ENCODE peak calls at places on chromosomes 7 and 10, in five cellular contexts. One of them, this sample, is unnamed.

GRCh38 chr7:2886900-2887299 is 42.8 kb upstream of the GNA12 start:
- DNase-seq in pancreas: peak
- DNase-seq in skeletal muscle cell: peak
- DNase-seq in adrenal gland: peak
- DNase-seq in heart left ventricle: no peak
- DNase-seq in this sample: peak

GRCh38 chr10:88386878-88387773 is 196.0 kb downstream of the RNLS start:
- DNase-seq in pancreas: peak
- DNase-seq in skeletal muscle cell: peak
- DNase-seq in adrenal gland: peak
- DNase-seq in heart left ventricle: no peak
- DNase-seq in this sample: no peak

GRCh38 chr7:43112088-43112940 is at the start of gene HECW1:
- DNase-seq in pancreas: no peak
- DNase-seq in skeletal muscle cell: no peak
- DNase-seq in adrenal gland: no peak
- DNase-seq in heart left ventricle: no peak
- DNase-seq in this sample: no peak

GRCh38 chr10:80324086-80324485 is 32.5 kb downstream of the DYDC1 start:
- DNase-seq in pancreas: no peak
- DNase-seq in skeletal muscle cell: peak
- DNase-seq in adrenal gland: no peak
- DNase-seq in heart left ventricle: no peak
- DNase-seq in this sample: peak

GRCh38 chr10:28947209-28947608 is 269.9 kb downstream of the BAMBI start:
- DNase-seq in pancreas: no peak
- DNase-seq in skeletal muscle cell: no peak
- DNase-seq in adrenal gland: peak
- DNase-seq in heart left ventricle: no peak
- DNase-seq in this sample: no peak

GRCh38 chr7:95906871-95907270 is 134.5 kb downstream of the DYNC1I1 start:
- DNase-seq in pancreas: no peak
- DNase-seq in skeletal muscle cell: no peak
- DNase-seq in adrenal gland: no peak
- DNase-seq in heart left ventricle: no peak
- DNase-seq in this sample: no peak

GRCh38 chr10:48306265-48306869 is at the start of gene MAPK8:
- DNase-seq in pancreas: peak
- DNase-seq in skeletal muscle cell: peak
- DNase-seq in adrenal gland: peak
- DNase-seq in heart left ventricle: peak
- DNase-seq in this sample: peak

GRCh38 chr7:6430271-6430940 is 17.3 kb downstream of the DAGLB start:
- DNase-seq in pancreas: no peak
- DNase-seq in skeletal muscle cell: no peak
- DNase-seq in adrenal gland: no peak
- DNase-seq in heart left ventricle: no peak
- DNase-seq in this sample: no peak

GRCh38 chr10:78977761-78978305 is 90.9 kb upstream of the ZMIZ1 start:
- DNase-seq in pancreas: peak
- DNase-seq in skeletal muscle cell: peak
- DNase-seq in adrenal gland: peak
- DNase-seq in heart left ventricle: peak
- DNase-seq in this sample: peak

GRCh38 chr10:58435297-58435696 is 50.1 kb downstream of the TFAM start:
- DNase-seq in pancreas: no peak
- DNase-seq in skeletal muscle cell: peak
- DNase-seq in adrenal gland: peak
- DNase-seq in heart left ventricle: peak
- DNase-seq in this sample: no peak

GRCh38 chr7:25167262-25167843 is 42.3 kb upstream of the CYCS start:
- DNase-seq in pancreas: peak
- DNase-seq in skeletal muscle cell: no peak
- DNase-seq in adrenal gland: no peak
- DNase-seq in heart left ventricle: no peak
- DNase-seq in this sample: no peak

GRCh38 chr7:70779321-70779720 is 352.6 kb upstream of the GALNT17 start:
- DNase-seq in pancreas: no peak
- DNase-seq in skeletal muscle cell: no peak
- DNase-seq in adrenal gland: no peak
- DNase-seq in heart left ventricle: no peak
- DNase-seq in this sample: no peak

GRCh38 chr10:80154978-80155695 is 22.6 kb downstream of the PLAC9 start:
- DNase-seq in pancreas: no peak
- DNase-seq in skeletal muscle cell: peak
- DNase-seq in adrenal gland: no peak
- DNase-seq in heart left ventricle: no peak
- DNase-seq in this sample: no peak

GRCh38 chr10:31749981-31750850 is 178.4 kb downstream of the ARHGAP12 start:
- DNase-seq in pancreas: peak
- DNase-seq in skeletal muscle cell: peak
- DNase-seq in adrenal gland: peak
- DNase-seq in heart left ventricle: peak
- DNase-seq in this sample: no peak

GRCh38 chr7:139570119-139570518 is 46.6 kb downstream of the CLEC2L start:
- DNase-seq in pancreas: no peak
- DNase-seq in skeletal muscle cell: no peak
- DNase-seq in adrenal gland: no peak
- DNase-seq in heart left ventricle: no peak
- DNase-seq in this sample: no peak

GRCh38 chr7:133207687-133208086 is 45.2 kb upstream of the EXOC4 start:
- DNase-seq in pancreas: no peak
- DNase-seq in skeletal muscle cell: no peak
- DNase-seq in adrenal gland: no peak
- DNase-seq in heart left ventricle: no peak
- DNase-seq in this sample: no peak

DNA sequence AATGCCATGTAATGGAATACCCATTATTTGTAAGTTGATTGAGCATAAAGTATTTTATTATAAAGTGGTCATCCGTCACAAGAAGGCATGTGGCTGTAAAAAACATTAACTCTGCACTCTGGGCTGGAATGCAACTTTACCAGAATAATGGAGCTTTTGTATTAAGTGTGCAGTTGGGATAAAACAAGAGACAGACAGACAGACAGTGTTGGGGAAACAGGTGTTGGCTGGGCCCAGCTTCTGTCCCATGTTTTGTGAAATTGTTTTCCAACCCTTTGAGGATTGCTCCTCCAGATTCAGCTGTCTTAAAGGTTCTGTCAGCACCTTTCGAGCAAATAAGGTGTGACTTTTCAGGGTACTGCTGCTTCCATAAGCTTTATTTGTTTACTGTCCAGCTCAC is 67.9 kb upstream of the NFKB2 start:
- DNase-seq in pancreas: no peak
- DNase-seq in skeletal muscle cell: no peak
- DNase-seq in adrenal gland: no peak
- DNase-seq in heart left ventricle: no peak
- DNase-seq in this sample: no peak
- H3K4me3 ChIP-seq in pancreas: no peak
- H3K4me3 ChIP-seq in skeletal muscle cell: no peak
- H3K4me3 ChIP-seq in adrenal gland: no peak
- H3K4me3 ChIP-seq in heart left ventricle: no peak
- H3K4me3 ChIP-seq in this sample: no peak

GRCh38 chr10:95413608-95414007 is 122.8 kb upstream of the PDLIM1 start:
- DNase-seq in pancreas: no peak
- DNase-seq in skeletal muscle cell: no peak
- DNase-seq in adrenal gland: no peak
- DNase-seq in heart left ventricle: peak
- DNase-seq in this sample: no peak

GRCh38 chr10:95416270-95416669 is 125.5 kb upstream of the PDLIM1 start:
- DNase-seq in pancreas: no peak
- DNase-seq in skeletal muscle cell: no peak
- DNase-seq in adrenal gland: no peak
- DNase-seq in heart left ventricle: no peak
- DNase-seq in this sample: no peak

GRCh38 chr10:95414844-95415545 is 124.2 kb upstream of the PDLIM1 start:
- DNase-seq in pancreas: no peak
- DNase-seq in skeletal muscle cell: no peak
- DNase-seq in adrenal gland: no peak
- DNase-seq in heart left ventricle: peak
- DNase-seq in this sample: no peak

GRCh38 chr10:95415631-95416031 is 124.8 kb upstream of the PDLIM1 start:
- DNase-seq in pancreas: peak
- DNase-seq in skeletal muscle cell: no peak
- DNase-seq in adrenal gland: no peak
- DNase-seq in heart left ventricle: peak
- DNase-seq in this sample: no peak

DNA sequence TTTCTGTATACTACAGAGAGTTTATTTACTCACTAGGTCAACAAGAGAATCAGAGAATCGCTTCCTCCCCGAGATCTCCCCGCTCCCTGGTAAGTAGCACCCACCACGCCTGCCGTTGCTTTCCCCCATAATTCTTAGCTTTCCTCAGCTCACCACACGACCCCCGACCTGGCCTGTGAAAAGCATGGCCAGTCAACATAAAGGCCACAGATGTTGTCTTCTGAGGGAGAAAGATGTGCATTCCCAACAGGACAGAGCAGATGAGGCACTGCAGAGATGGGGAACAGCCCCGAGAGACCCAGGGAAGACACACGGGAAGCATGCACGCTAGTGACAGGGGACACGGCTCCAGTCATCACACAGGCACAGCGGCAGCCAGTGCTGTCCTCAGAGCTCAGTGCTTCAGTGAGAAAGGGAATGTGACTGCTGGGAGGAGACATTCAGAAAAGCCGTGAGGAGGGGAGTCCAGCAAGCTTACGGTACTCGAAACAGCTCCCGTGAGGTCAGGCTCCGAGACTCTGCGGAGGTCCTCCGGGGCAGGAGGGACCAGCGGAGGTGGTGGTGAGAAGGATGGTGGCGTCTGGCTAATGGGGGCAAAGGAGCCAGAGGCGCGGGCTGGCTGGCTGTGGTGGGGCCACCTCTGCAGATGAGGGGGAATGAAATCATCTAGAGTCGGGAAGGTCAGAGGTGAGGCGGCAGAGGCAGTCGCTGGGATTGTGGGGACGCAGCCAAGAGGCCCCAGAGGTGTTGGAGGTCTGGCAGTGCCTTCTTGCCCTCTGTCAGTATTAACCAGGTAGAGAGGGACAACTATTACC is 123.4 kb upstream of the PDLIM1 start:
- DNase-seq in pancreas: no peak
- DNase-seq in skeletal muscle cell: no peak
- DNase-seq in adrenal gland: no peak
- DNase-seq in heart left ventricle: peak
- DNase-seq in this sample: no peak
- H3K4me3 ChIP-seq in pancreas: no peak
- H3K4me3 ChIP-seq in skeletal muscle cell: no peak
- H3K4me3 ChIP-seq in adrenal gland: no peak
- H3K4me3 ChIP-seq in heart left ventricle: peak
- H3K4me3 ChIP-seq in this sample: no peak

DNA sequence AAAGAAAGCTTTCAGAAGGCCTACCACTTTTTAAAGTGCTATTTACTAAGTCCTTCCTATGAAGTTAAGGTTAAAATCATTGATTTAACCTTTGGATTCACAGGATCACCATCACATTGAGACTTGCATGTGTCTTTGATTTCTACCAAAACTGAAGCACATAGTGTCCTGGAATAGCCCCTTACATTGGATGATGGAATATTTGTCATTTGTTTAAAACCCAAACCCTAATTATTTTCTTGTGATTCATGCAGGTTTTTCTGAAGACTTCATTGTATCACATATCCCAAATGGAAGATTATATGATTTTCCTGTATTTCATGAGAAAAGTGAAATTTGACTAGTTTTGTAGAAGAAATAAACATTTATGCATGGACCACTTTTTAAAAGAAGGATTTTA is 3.3 kb downstream of the SEMA3A start:
- DNase-seq in pancreas: no peak
- DNase-seq in skeletal muscle cell: no peak
- DNase-seq in adrenal gland: no peak
- DNase-seq in heart left ventricle: no peak
- DNase-seq in this sample: no peak
- H3K4me3 ChIP-seq in pancreas: no peak
- H3K4me3 ChIP-seq in skeletal muscle cell: no peak
- H3K4me3 ChIP-seq in adrenal gland: no peak
- H3K4me3 ChIP-seq in heart left ventricle: no peak
- H3K4me3 ChIP-seq in this sample: no peak

GRCh38 chr7:90244909-90245841 is at the start of gene CFAP69:
- DNase-seq in pancreas: peak
- DNase-seq in skeletal muscle cell: peak
- DNase-seq in adrenal gland: peak
- DNase-seq in heart left ventricle: peak
- DNase-seq in this sample: peak

GRCh38 chr7:90248706-90249105 is 3.7 kb downstream of the CFAP69 start:
- DNase-seq in pancreas: no peak
- DNase-seq in skeletal muscle cell: no peak
- DNase-seq in adrenal gland: no peak
- DNase-seq in heart left ventricle: no peak
- DNase-seq in this sample: no peak

GRCh38 chr7:90242369-90243168 is 2.4 kb upstream of the CFAP69 start:
- DNase-seq in pancreas: no peak
- DNase-seq in skeletal muscle cell: no peak
- DNase-seq in adrenal gland: no peak
- DNase-seq in heart left ventricle: no peak
- DNase-seq in this sample: no peak

GRCh38 chr7:90244565-90244908 is 437 bp upstream of the CFAP69 start:
- DNase-seq in pancreas: no peak
- DNase-seq in skeletal muscle cell: no peak
- DNase-seq in adrenal gland: no peak
- DNase-seq in heart left ventricle: no peak
- DNase-seq in this sample: no peak

GRCh38 chr7:90246184-90246583 is 1.2 kb downstream of the CFAP69 start:
- DNase-seq in pancreas: no peak
- DNase-seq in skeletal muscle cell: peak
- DNase-seq in adrenal gland: no peak
- DNase-seq in heart left ventricle: no peak
- DNase-seq in this sample: no peak
- H3K4me3 ChIP-seq in pancreas: peak
- H3K4me3 ChIP-seq in skeletal muscle cell: peak
- H3K4me3 ChIP-seq in adrenal gland: no peak
- H3K4me3 ChIP-seq in heart left ventricle: peak
- H3K4me3 ChIP-seq in this sample: peak

GRCh38 chr7:137987011-137987334 is 14.9 kb downstream of the CREB3L2 start:
- DNase-seq in pancreas: no peak
- DNase-seq in skeletal muscle cell: no peak
- DNase-seq in adrenal gland: no peak
- DNase-seq in heart left ventricle: no peak
- DNase-seq in this sample: no peak
- H3K4me3 ChIP-seq in pancreas: no peak
- H3K4me3 ChIP-seq in skeletal muscle cell: no peak
- H3K4me3 ChIP-seq in adrenal gland: no peak
- H3K4me3 ChIP-seq in heart left ventricle: no peak
- H3K4me3 ChIP-seq in this sample: no peak

GRCh38 chr10:34134602-34135001 is 680.5 kb downstream of the PARD3 start:
- DNase-seq in pancreas: no peak
- DNase-seq in skeletal muscle cell: no peak
- DNase-seq in adrenal gland: no peak
- DNase-seq in heart left ventricle: no peak
- DNase-seq in this sample: no peak
- H3K4me3 ChIP-seq in pancreas: no peak
- H3K4me3 ChIP-seq in skeletal muscle cell: no peak
- H3K4me3 ChIP-seq in adrenal gland: no peak
- H3K4me3 ChIP-seq in heart left ventricle: no peak
- H3K4me3 ChIP-seq in this sample: no peak

This sample was measured in right lobe of liver.